ENCODE peak calls at places on chromosomes 6 and 20, in eight cellular contexts. One of them, this sample, is unnamed.

GRCh38 chr6:141744971-141745370 is 387.8 kb upstream of the GJE1 start:
- DNase-seq in naive thymus-derived CD4-positive, alpha-beta T cell: no peak
- DNase-seq in iris pigment epithelial cell: no peak
- DNase-seq in ovary: no peak
- DNase-seq in Right ventricle myocardium superior: no peak
- DNase-seq in T follicular helper cell: no peak
- DNase-seq in colonic mucosa: no peak
- DNase-seq in NCI-H2081: no peak
- DNase-seq in this sample: no peak

GRCh38 chr20:7959484-7959883 is 19.2 kb upstream of the HAO1 start:
- DNase-seq in naive thymus-derived CD4-positive, alpha-beta T cell: no peak
- DNase-seq in iris pigment epithelial cell: no peak
- DNase-seq in ovary: no peak
- DNase-seq in Right ventricle myocardium superior: no peak
- DNase-seq in T follicular helper cell: no peak
- DNase-seq in colonic mucosa: no peak
- DNase-seq in NCI-H2081: peak
- DNase-seq in this sample: no peak

GRCh38 chr6:136087986-136088385 is 162.1 kb downstream of the MTFR2 start:
- DNase-seq in naive thymus-derived CD4-positive, alpha-beta T cell: no peak
- DNase-seq in iris pigment epithelial cell: peak
- DNase-seq in ovary: no peak
- DNase-seq in Right ventricle myocardium superior: no peak
- DNase-seq in T follicular helper cell: no peak
- DNase-seq in colonic mucosa: no peak
- DNase-seq in NCI-H2081: no peak
- DNase-seq in this sample: no peak

GRCh38 chr6:152922706-152923105 is 60.1 kb downstream of the FBXO5 start:
- DNase-seq in naive thymus-derived CD4-positive, alpha-beta T cell: no peak
- DNase-seq in iris pigment epithelial cell: no peak
- DNase-seq in ovary: no peak
- DNase-seq in Right ventricle myocardium superior: peak
- DNase-seq in T follicular helper cell: no peak
- DNase-seq in colonic mucosa: no peak
- DNase-seq in NCI-H2081: no peak
- DNase-seq in this sample: no peak

GRCh38 chr6:66948106-66948505 is 1241.1 kb upstream of the EYS start:
- DNase-seq in naive thymus-derived CD4-positive, alpha-beta T cell: no peak
- DNase-seq in iris pigment epithelial cell: peak
- DNase-seq in ovary: no peak
- DNase-seq in Right ventricle myocardium superior: no peak
- DNase-seq in T follicular helper cell: no peak
- DNase-seq in colonic mucosa: no peak
- DNase-seq in NCI-H2081: no peak
- DNase-seq in this sample: no peak

GRCh38 chr6:50471041-50471440 is 242.3 kb upstream of the TFAP2D start:
- DNase-seq in naive thymus-derived CD4-positive, alpha-beta T cell: no peak
- DNase-seq in iris pigment epithelial cell: no peak
- DNase-seq in ovary: no peak
- DNase-seq in Right ventricle myocardium superior: no peak
- DNase-seq in T follicular helper cell: no peak
- DNase-seq in colonic mucosa: no peak
- DNase-seq in NCI-H2081: no peak
- DNase-seq in this sample: no peak

GRCh38 chr20:23544133-23544532 is 24.2 kb downstream of the CST9L start:
- DNase-seq in naive thymus-derived CD4-positive, alpha-beta T cell: no peak
- DNase-seq in iris pigment epithelial cell: no peak
- DNase-seq in ovary: no peak
- DNase-seq in Right ventricle myocardium superior: no peak
- DNase-seq in T follicular helper cell: no peak
- DNase-seq in colonic mucosa: no peak
- DNase-seq in NCI-H2081: no peak
- DNase-seq in this sample: no peak

GRCh38 chr6:24709014-24709711 is 9.8 kb downstream of the C6orf62 start:
- DNase-seq in naive thymus-derived CD4-positive, alpha-beta T cell: no peak
- DNase-seq in iris pigment epithelial cell: no peak
- DNase-seq in ovary: no peak
- DNase-seq in Right ventricle myocardium superior: no peak
- DNase-seq in T follicular helper cell: no peak
- DNase-seq in colonic mucosa: no peak
- DNase-seq in NCI-H2081: no peak
- DNase-seq in this sample: no peak

GRCh38 chr6:19697744-19698290 is 139.4 kb upstream of the ID4 start:
- DNase-seq in naive thymus-derived CD4-positive, alpha-beta T cell: no peak
- DNase-seq in iris pigment epithelial cell: peak
- DNase-seq in ovary: no peak
- DNase-seq in Right ventricle myocardium superior: no peak
- DNase-seq in T follicular helper cell: no peak
- DNase-seq in colonic mucosa: no peak
- DNase-seq in NCI-H2081: no peak
- DNase-seq in this sample: no peak